ENCODE peak calls at places on chromosome 1, in four cellular contexts. W is IMR-90, P is trophoblast cell, N is mesenchymal stem cell. T is an unnamed sample. For H3K36me3, the result is how much of the 10 kb centered on the place peaks cover.

GRCh38 chr1:52045236-52045635 is 9.8 kb downstream of the TXNDC12 start:
- DNase-seq in W (no peak), N (no peak), P (no peak), T (no peak)

GRCh38 chr1:171226757-171227370 is 21.4 kb upstream of the FMO1 start:
- DNase-seq in N (peak), W (peak), P (peak), T (peak)

GRCh38 chr1:172585861-172586260 is 52.9 kb downstream of the SUCO start:
- DNase-seq in W (no peak), N (no peak), P (no peak), T (no peak)

GRCh38 chr1:81435175-81435574 is 365.6 kb upstream of the ADGRL2 start:
- DNase-seq in W (peak), N (peak), P (no peak), T (no peak)

GRCh38 chr1:171884475-171884874 is 43.2 kb downstream of the DNM3 start:
- DNase-seq in P (no peak), N (no peak), W (no peak), T (no peak)

GRCh38 chr1:43367026-43367903 is 546 bp downstream of the ELOVL1 start:
- DNase-seq in P (peak), N (peak), W (no peak), T (no peak)

GRCh38 chr1:173206816-173207595 is at the start of gene TNFSF4:
- DNase-seq in W (peak), P (peak), N (no peak), T (no peak)

GRCh38 chr1:203200059-203200553 is 13.6 kb upstream of the CHI3L1 start:
- DNase-seq in W (peak), N (peak), P (no peak), T (no peak)

GRCh38 chr1:61182049-61182448 is 99.7 kb downstream of the NFIA start:
- DNase-seq in W (peak), P (no peak), N (peak), T (no peak)

GRCh38 chr1:214280386-214281029 is 451 bp upstream of the SMYD2 start:
- DNase-seq in P (peak), W (peak), N (peak), T (peak)

GRCh38 chr1:63073530-63074306 is 248.6 kb upstream of the FOXD3 start:
- DNase-seq in W (no peak), P (no peak), N (no peak), T (peak)

GRCh38 chr1:108107658-108108057 is 92.5 kb downstream of the SLC25A24 start:
- DNase-seq in P (peak), W (peak), N (peak), T (no peak)

GRCh38 chr1:47491341-47491753 is 53.5 kb downstream of the FOXD2 start:
- DNase-seq in N (no peak), W (no peak), P (no peak), T (no peak)

GRCh38 chr1:36269408-36269838 is 36.7 kb upstream of the SH3D21 start:
- DNase-seq in P (no peak), W (peak), N (no peak), T (no peak)

GRCh38 chr1:67713071-67713806 is 28.2 kb downstream of the GADD45A start:
- DNase-seq in N (peak), W (peak), P (no peak), T (no peak)

GRCh38 chr1:115890618-115891017 is 49.7 kb upstream of the NHLH2 start:
- DNase-seq in W (no peak), P (no peak), N (no peak), T (no peak)

GRCh38 chr1:176752505-176752904 is 289.5 kb downstream of the PAPPA2 start:
- DNase-seq in P (no peak), N (no peak), W (no peak), T (no peak)

GRCh38 chr1:169326644-169327316 is 40.8 kb downstream of the NME7 start:
- DNase-seq in N (peak), P (no peak), W (peak), T (no peak)

GRCh38 chr1:112359961-112360767 is 35.9 kb upstream of the CTTNBP2NL start:
- DNase-seq in W (peak), N (peak), P (peak), T (peak)

GRCh38 chr1:166322470-166322869 is 155.7 kb upstream of the FAM78B start:
- DNase-seq in N (no peak), P (no peak), W (no peak), T (no peak)

GRCh38 chr1:10525208-10525607 is 50.5 kb downstream of the PEX14 start:
- DNase-seq in N (no peak), P (no peak), W (no peak), T (no peak)

GRCh38 chr1:20090641-20091040 is 20.6 kb downstream of the PLA2G5 start:
- DNase-seq in P (no peak), W (no peak), N (no peak), T (no peak)

GRCh38 chr1:193418745-193419058 is 232.3 kb upstream of the B3GALT2 start:
- DNase-seq in P (no peak), W (no peak), N (no peak), T (no peak)

GRCh38 chr1:172680733-172681275 is 21.9 kb downstream of the FASLG start:
- DNase-seq in N (no peak), W (no peak), P (no peak), T (no peak)

GRCh38 chr1:6239950-6240768 is 3.8 kb upstream of the HES3 start:
- DNase-seq in N (peak), P (no peak), W (peak), T (no peak)

GRCh38 chr1:157140068-157140588 is 1.9 kb upstream of the ETV3 start:
- DNase-seq in N (no peak), W (no peak), P (no peak), T (no peak)

GRCh38 chr1:245153081-245153644 is 1.6 kb upstream of the KIF26B start:
- DNase-seq in W (peak), N (peak), P (peak), T (peak)

GRCh38 chr1:160307455-160307854 is 22.5 kb upstream of the PEX19 start:
- DNase-seq in W (no peak), N (no peak), P (no peak), T (no peak)

GRCh38 chr1:100347009-100347966 is 5.0 kb upstream of the CDC14A start:
- DNase-seq in N (peak), P (no peak), W (peak), T (no peak)

GRCh38 chr1:31760901-31761470 is 3.2 kb downstream of the ADGRB2 start:
- DNase-seq in N (peak), W (peak), P (peak), T (peak)

GRCh38 chr1:18732686-18733085 is 102.0 kb downstream of the PAX7 start:
- DNase-seq in P (no peak), W (no peak), N (no peak), T (no peak)

DNA sequence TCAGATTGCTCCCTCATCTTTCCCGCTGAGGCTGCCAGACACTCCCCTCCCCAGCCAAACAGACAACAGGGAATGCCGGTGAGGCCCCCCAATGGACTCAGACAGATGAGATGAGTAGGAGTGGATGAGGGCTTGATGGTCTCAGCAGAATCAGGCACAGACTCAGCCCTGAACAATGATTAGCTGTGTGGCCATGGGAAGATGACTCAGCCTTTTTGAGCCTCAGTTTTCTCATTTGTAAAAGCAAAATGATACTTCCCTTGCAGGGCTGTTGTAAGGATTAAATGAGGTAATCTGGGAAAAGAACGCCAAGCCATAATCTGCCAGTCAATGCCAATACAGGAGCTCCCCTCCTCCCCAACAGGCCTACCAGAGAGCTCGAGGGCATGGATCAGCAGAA is 12.4 kb downstream of the C1orf198 start:
- DNase-seq in P (no peak), N (no peak), W (peak), T (no peak)
- H3K36me3 ChIP-seq in P (under half), N (under half), W (under half), T (under half)

GRCh38 chr1:2322593-2323295 is 68.6 kb downstream of the MORN1 start:
- DNase-seq in W (no peak), P (peak), N (no peak), T (no peak)
- H3K14ac ChIP-seq in W (no peak), P (peak), N (peak), T (peak)

DNA sequence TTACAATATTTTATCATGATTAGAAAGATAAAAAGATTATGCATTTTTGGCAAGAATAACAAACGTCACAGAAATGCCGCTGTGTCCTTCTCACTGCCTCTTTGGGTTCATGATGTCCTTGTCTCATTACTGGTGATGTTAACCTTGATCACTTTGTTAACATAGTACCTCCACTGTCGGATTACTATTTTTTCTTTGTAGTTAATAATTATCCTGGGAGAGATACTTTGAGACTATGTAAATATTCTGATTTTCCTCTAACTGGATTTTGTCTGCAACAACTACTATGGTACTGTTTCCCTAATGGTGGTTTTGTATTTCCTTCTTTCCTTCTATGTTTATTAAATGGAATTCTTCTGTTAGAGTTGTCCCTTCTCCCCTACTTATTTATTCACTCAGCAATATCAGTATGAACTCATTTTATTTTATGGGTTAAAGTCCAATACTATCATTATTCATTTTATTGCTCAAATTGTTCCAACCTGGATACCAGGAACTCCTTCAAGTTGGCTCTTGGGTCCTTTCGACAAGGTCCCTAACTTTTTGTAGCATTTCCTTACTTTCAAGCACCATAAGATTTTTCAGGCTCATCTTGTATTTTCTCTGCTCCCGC is 4.1 kb downstream of the TOR1AIP2 start:
- DNase-seq in N (no peak), W (no peak), P (no peak), T (no peak)
- H3K36me3 ChIP-seq in N (under half), W (under half), P (under half), T (half or more)

GRCh38 chr1:1432951-1433803 is 2.3 kb upstream of the VWA1 start:
- DNase-seq in P (peak), W (no peak), N (no peak), T (peak)

GRCh38 chr1:1434812-1435093 is 737 bp upstream of the VWA1 start:
- DNase-seq in N (no peak), W (no peak), P (no peak), T (no peak)

GRCh38 chr1:1433804-1434130 is 1.7 kb upstream of the VWA1 start:
- DNase-seq in P (peak), N (peak), W (peak), T (no peak)

GRCh38 chr1:1435094-1435903 is at the start of gene VWA1:
- DNase-seq in P (peak), N (peak), W (peak), T (no peak)

DNA sequence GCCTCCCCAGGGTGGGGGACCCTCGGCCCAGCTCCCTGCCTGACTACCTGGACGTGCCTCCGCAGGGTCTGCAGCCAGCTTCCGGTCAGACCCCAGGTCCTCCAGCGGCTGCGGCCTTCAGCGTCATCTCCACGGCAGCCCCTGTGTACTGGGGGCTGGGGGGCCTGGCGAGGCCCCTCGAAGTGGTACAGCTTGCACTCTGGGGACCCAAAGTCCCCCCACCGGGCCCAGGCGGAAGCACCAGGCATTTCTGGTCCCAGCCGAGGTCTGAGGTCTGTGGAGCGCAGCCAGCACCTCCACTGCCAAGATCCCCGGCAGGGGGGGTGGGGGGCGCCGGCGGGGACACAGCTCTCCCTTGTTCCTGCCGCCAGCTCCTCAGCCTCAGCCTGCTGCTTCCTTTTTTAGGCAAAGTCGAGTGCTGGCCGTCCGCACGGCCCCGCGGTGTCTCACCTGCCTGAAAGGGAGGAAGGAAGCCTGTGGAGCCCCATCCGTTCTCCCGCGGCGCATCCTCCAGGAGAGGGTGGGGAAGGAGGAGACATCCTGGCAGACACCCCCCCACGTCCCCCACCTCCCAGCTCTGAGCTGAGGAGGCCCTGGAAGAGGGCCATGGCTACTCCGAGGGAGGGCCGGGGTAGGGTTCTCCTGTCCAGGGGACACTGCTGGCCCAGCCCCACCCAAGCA is 1.2 kb upstream of the VWA1 start:
- DNase-seq in N (no peak), P (no peak), W (no peak), T (no peak)
- H3K14ac ChIP-seq in N (no peak), P (peak), W (no peak), T (peak)

GRCh38 chr1:16126160-16126559 is 29.7 kb downstream of the EPHA2 start:
- DNase-seq in N (no peak), W (no peak), P (no peak), T (no peak)
- H3K36me3 ChIP-seq in N (half or more), W (half or more), P (half or more), T (half or more)

GRCh38 chr1:33296824-33297223 is 24.1 kb downstream of the A3GALT2 start:
- DNase-seq in P (no peak), W (no peak), N (no peak), T (no peak)

GRCh38 chr1:33296082-33296458 is 24.8 kb downstream of the A3GALT2 start:
- DNase-seq in W (no peak), N (no peak), P (no peak), T (no peak)

GRCh38 chr1:33295023-33295422 is 25.9 kb downstream of the A3GALT2 start:
- DNase-seq in W (no peak), N (no peak), P (no peak), T (no peak)

GRCh38 chr1:33294071-33295010 is 26.6 kb downstream of the A3GALT2 start:
- DNase-seq in W (no peak), P (no peak), N (no peak), T (no peak)

GRCh38 chr1:33295450-33296081 is 25.3 kb downstream of the A3GALT2 start:
- DNase-seq in W (peak), N (peak), P (peak), T (peak)
- H3K14ac ChIP-seq in W (no peak), N (no peak), P (no peak), T (no peak)

DNA sequence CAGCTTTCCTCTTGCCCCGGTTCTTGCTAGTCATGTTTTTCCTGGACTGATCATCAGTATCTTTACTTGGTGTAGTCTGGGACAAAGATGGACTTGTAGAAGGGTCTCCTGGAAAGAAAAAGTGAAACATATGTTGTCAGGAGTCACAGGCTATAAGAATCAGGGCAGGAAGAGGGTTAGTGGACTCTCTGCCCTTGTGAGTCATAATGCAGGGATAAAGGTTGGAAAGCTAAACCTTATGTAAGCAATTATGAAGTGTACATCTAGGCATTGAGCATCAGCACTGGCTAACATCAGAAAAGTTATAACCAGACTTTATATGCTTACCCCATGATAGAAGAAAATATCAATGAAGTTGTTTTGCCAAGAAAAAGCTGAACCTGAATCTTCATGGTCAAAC is 51.2 kb downstream of the XKR8 start:
- DNase-seq in N (peak), P (no peak), W (peak), T (no peak)
- H3K36me3 ChIP-seq in N (under half), P (under half), W (under half), T (under half)

GRCh38 chr1:3923378-3924185 is 23.5 kb upstream of the C1orf174 start:
- DNase-seq in P (no peak), W (no peak), N (no peak), T (no peak)

GRCh38 chr1:3922851-3923250 is 22.8 kb upstream of the C1orf174 start:
- DNase-seq in W (no peak), N (no peak), P (no peak), T (no peak)

GRCh38 chr1:3924871-3925655 is 25.0 kb upstream of the C1orf174 start:
- DNase-seq in P (no peak), N (no peak), W (peak), T (no peak)

GRCh38 chr1:3925762-3926161 is 25.7 kb upstream of the C1orf174 start:
- DNase-seq in N (no peak), W (no peak), P (no peak), T (no peak)

GRCh38 chr1:3924186-3924815 is 24.2 kb upstream of the C1orf174 start:
- DNase-seq in W (no peak), P (no peak), N (no peak), T (no peak)
- H3K14ac ChIP-seq in W (no peak), P (no peak), N (no peak), T (no peak)